ENCODE peak calls at places on chromosome 14, in six cellular contexts. C is K562, W is HepG2, P is GM12892, I is GM12878, T is H1. F is an unnamed sample.

GRCh38 chr14:56195727-56196126 is 77.5 kb downstream of the PELI2 start:
- DNase-seq in C (no peak), W (no peak), T (no peak), I (peak; percentile 30), P (peak; percentile 14), F (no peak)

GRCh38 chr14:93772263-93772662 is 16.0 kb downstream of the PRIMA1 start:
- DNase-seq in T (no peak), W (no peak), P (no peak), C (no peak), I (no peak), F (no peak)

GRCh38 chr14:77007339-77007974 is 21.1 kb downstream of the IRF2BPL start:
- DNase-seq in I (no peak), P (no peak), T (no peak), C (no peak), W (no peak), F (no peak)

GRCh38 chr14:78253986-78254385 is 83.8 kb downstream of the NRXN3 start:
- DNase-seq in P (no peak), C (peak; percentile 3), W (no peak), I (no peak), T (no peak), F (no peak)

GRCh38 chr14:105052110-105052458 is 13.1 kb downstream of the GPR132 start:
- DNase-seq in T (no peak), I (no peak), C (no peak), W (no peak), P (no peak), F (no peak)

GRCh38 chr14:104592785-104593184 is 11.8 kb downstream of the TMEM179 start:
- DNase-seq in I (no peak), T (no peak), W (no peak), C (no peak), P (no peak), F (no peak)

GRCh38 chr14:22594156-22594716 is 3.9 kb upstream of the ABHD4 start:
- DNase-seq in C (peak; percentile 36), P (no peak), T (no peak), W (no peak), I (no peak), F (no peak)

GRCh38 chr14:98926151-98926550 is 345.8 kb downstream of the BCL11B start:
- DNase-seq in I (no peak), W (no peak), P (no peak), C (no peak), T (no peak), F (no peak)

GRCh38 chr14:57066887-57067513 is 201.7 kb downstream of the EXOC5 start:
- DNase-seq in T (peak; percentile 17), C (peak; percentile 67), W (peak; percentile 16), I (no peak), P (no peak), F (no peak)

GRCh38 chr14:89284368-89285058 is 132.5 kb downstream of the FOXN3 start:
- DNase-seq in C (no peak), I (no peak), W (no peak), T (no peak), P (no peak), F (no peak)

DNA sequence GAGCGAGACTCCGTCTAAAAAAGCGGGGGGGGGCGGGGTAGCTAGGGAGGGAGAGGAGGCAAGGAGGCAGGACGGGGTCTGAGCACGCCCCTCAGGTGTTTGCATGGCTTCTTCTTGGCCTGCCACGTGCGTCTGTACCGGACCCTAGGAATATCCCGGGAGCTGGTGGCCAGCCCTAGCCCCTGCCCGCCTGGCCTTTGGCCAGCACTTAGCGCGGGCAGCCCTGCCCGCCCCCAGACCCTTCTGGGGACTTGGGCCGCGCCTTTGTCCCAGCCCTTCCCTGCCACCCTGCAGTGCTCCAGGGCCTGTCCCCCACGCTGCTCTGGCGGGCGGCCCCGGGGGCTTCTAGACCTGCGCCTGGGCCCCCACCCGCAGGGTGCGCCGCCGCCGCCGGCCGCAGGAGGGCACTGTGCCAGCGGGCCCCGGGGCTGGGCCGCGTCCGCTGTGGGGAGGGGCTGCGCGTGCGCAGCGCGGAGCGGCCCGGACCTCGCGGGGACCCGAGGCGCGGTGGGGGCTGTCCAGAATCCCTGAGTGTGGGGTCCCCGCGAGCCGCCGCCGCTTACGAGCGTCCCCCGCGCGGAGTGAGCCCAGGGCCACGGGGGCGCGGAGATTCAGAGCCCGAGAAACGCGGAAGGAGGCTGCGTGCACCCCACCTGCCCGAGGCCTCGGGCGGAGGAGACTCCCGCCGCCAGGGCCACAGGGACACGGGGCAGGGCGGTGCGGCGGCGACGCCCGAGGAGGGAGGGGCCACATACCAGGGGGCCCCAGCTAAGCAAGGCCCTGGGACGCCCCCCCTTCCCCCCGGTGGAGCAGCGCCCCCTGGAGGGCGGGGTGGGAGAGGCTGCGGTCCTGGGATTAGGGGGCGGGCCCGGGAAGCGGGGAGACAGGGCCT is 21.0 kb downstream of the SLC25A29 start:
- DNase-seq in W (peak; percentile 40), T (no peak), I (no peak), C (peak; percentile 78), P (peak; percentile 97), F (peak; percentile 96)
- TF ChIP-seq POLR2A in W (peak; percentile 49), T (no peak), I (peak; percentile 86), C (peak; percentile 74), P (peak; percentile 59), F (no peak)

DNA sequence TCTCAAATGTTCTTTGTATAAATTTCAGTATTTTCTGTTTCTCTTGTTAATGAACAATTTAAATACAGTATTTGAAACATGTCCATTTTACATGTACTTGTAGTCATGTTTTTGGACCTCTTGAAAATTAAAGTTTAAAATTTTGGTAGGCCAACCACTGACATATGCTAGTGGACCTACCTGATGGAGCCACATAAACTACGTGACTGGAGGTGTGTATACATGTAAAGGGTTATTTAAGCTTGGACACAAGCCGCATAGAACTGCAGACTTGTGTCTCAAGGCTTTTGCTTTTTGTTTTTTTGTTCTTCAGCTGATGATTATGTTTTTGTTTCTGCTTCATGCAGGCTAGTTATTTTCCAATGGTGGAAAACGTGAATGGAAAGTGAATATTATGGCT is 568.5 kb upstream of the MDGA2 start:
- DNase-seq in I (no peak), W (no peak), P (no peak), C (no peak), T (no peak), F (no peak)
- TF ChIP-seq POLR2AphosphoS5 in I (no peak), W (no peak), P (no peak), C (no peak), T (peak; percentile 67), F (no peak)

GRCh38 chr14:58073516-58073915 is 78.5 kb downstream of the ARMH4 start:
- DNase-seq in T (no peak), C (no peak), W (no peak), I (no peak), P (no peak), F (no peak)

GRCh38 chr14:58077621-58078020 is 74.4 kb downstream of the ARMH4 start:
- DNase-seq in C (no peak), W (no peak), T (no peak), I (no peak), P (no peak), F (no peak)

GRCh38 chr14:58071341-58071740 is 80.7 kb downstream of the ARMH4 start:
- DNase-seq in C (no peak), P (no peak), W (no peak), I (no peak), T (no peak), F (no peak)

GRCh38 chr14:58068306-58068705 is 83.7 kb downstream of the ARMH4 start:
- DNase-seq in I (no peak), P (no peak), C (no peak), T (no peak), W (no peak), F (no peak)

DNA sequence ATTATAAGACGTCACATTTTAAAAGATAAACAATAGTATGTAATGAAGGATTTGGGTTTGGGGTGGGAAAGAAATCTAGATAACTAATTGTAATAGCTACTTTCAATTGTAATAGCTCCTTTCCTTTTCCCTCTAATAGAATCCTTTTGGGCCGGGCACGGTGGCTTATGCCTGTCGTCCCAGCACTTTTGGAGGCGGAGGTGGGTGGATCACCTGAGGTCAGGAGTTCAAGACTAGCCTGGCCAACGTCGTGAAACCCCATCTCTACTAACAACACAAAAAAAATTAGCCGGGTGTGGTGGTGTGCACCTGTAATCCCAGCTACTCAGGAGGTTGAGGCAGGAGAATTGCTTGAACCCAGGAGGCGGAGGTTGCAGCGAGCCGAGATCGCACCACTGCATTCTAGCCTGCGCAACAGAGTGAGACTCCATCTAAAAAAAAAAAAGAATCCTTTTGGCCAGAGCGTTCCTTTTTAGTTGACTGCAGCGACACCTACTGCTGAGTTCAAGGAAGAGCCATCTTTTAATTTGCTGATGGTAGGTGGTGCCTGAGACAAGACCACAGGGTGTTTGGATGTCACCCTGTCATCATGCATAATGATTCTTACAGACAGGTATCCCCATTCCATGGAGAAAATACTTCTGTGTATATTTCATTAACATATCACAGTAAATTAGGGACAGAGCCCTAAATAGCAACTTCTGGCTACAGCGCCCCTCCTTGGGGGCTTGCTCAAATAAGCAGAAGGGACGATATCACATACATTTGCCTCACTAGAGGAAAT is 79.5 kb downstream of the ARMH4 start:
- DNase-seq in C (peak; percentile 69), W (peak; percentile 56), P (peak; percentile 5), I (peak; percentile 13), T (no peak), F (peak; percentile 23)
- TF ChIP-seq TAF1 in C (no peak), W (no peak), P (no peak), I (no peak), T (no peak), F (no peak)

GRCh38 chr14:49992901-49993335 is 100.0 kb downstream of the ARF6 start:
- DNase-seq in W (peak; percentile 86), C (no peak), P (peak; percentile 30), I (peak; percentile 87), T (no peak), F (no peak)
- TF ChIP-seq POLR2A in W (no peak), C (no peak), P (peak; percentile 95), I (peak; percentile 75), T (no peak), F (peak; percentile 73)

GRCh38 chr14:100156776-100157175 is 2.7 kb downstream of the DEGS2 start:
- DNase-seq in C (no peak), W (no peak), T (no peak), I (no peak), P (no peak), F (no peak)
- TF ChIP-seq POLR2AphosphoS5 in C (no peak), W (no peak), T (no peak), I (no peak), P (no peak), F (no peak)

DNA sequence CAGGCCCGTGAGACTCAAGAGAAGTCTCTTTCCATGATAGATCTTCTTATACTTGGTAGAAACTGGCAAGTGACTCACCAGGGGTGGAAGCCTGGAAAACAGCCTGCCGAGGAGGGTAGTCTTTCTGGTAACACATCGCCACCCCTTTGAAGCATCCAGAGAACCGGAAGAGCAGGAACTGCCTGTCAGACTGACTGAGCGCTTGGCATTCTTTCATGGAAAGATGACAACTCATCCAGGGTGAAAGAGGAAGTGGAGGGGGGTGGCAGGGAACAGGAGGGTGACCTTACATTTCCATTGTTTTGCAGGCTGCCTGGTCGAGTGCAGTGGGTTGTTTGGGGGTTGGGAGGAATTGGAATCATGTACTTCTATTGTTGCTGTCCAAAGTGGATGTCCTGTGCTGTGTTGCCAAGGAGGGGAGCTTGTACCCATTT is 34.5 kb downstream of the PRKCH start:
- DNase-seq in P (no peak), T (peak; percentile 54), C (no peak), I (no peak), W (peak; percentile 1), F (no peak)
- TF ChIP-seq TAF1 in P (no peak), T (no peak), C (no peak), I (no peak), W (no peak), F (no peak)